ENCODE peak calls at places on chromosomes 11 and 22, in nine cellular contexts. R is ovary, D is Peyer's patch, K is K562, X is testis, A is adrenal gland, I is sigmoid colon, S is heart left ventricle, O is uterus. B is an unnamed sample.

GRCh38 chr22:35072939-35073338 is 7.0 kb downstream of the ISX start:
- DNase-seq in X (no peak), R (no peak), S (no peak), D (no peak), K (no peak), A (no peak), O (no peak), I (peak; percentile 73), B (no peak)

GRCh38 chr22:50477923-50478322 is 3.1 kb upstream of the SBF1 start:
- DNase-seq in O (no peak), I (no peak), D (no peak), A (no peak), K (no peak), X (no peak), S (no peak), R (no peak), B (no peak)

GRCh38 chr22:42180349-42180842 is 49.8 kb upstream of the CYP2D6 start:
- DNase-seq in K (peak; percentile 70), O (peak; percentile 78), S (no peak), I (peak; percentile 93), D (peak; percentile 28), R (peak; percentile 63), X (peak; percentile 70), A (peak; percentile 60), B (no peak)

GRCh38 chr11:35919244-35919643 is 24.6 kb upstream of the LDLRAD3 start:
- DNase-seq in O (no peak), D (no peak), R (no peak), S (no peak), A (no peak), K (no peak), I (no peak), X (no peak), B (no peak)

GRCh38 chr22:17734197-17734596 is 40.1 kb downstream of the BID start:
- DNase-seq in D (no peak), K (no peak), A (no peak), O (no peak), R (no peak), X (no peak), S (no peak), I (no peak), B (no peak)

GRCh38 chr11:61718046-61718531 is 34.3 kb upstream of the MYRF start:
- DNase-seq in S (no peak), K (no peak), I (no peak), D (no peak), A (no peak), O (no peak), X (no peak), R (no peak), B (no peak)

GRCh38 chr11:61141601-61142028 is 19.6 kb downstream of the VPS37C start:
- DNase-seq in A (peak; percentile 16), O (no peak), S (no peak), X (no peak), R (peak; percentile 62), I (peak; percentile 66), D (peak; percentile 39), K (peak; percentile 57), B (no peak)

GRCh38 chr11:57699813-57700212 is 12.2 kb downstream of the MED19 start:
- DNase-seq in D (no peak), S (no peak), K (no peak), I (no peak), R (no peak), X (no peak), O (no peak), A (no peak), B (no peak)

GRCh38 chr11:34512810-34513673 is 552 bp downstream of the ELF5 start:
- DNase-seq in O (no peak), X (peak; percentile 72), R (no peak), A (peak; percentile 50), K (peak; percentile 76), S (no peak), I (no peak), D (peak; percentile 36), B (no peak)

GRCh38 chr11:76735218-76735480 is 48.0 kb upstream of the TSKU start:
- DNase-seq in R (no peak), D (no peak), S (no peak), X (peak; percentile 46), A (no peak), O (no peak), K (no peak), I (no peak), B (no peak)

GRCh38 chr11:93330446-93330984 is at the start of gene DEUP1:
- DNase-seq in D (no peak), A (peak; percentile 69), R (peak; percentile 56), I (peak; percentile 56), O (peak; percentile 30), X (peak; percentile 51), S (peak; percentile 70), K (peak; percentile 75), B (no peak)

GRCh38 chr22:40180403-40180802 is 2.7 kb downstream of the TNRC6B start:
- DNase-seq in A (no peak), S (no peak), X (no peak), K (no peak), R (no peak), O (no peak), D (no peak), I (no peak), B (no peak)

GRCh38 chr11:86798988-86799387 is 1.4 kb upstream of the PRSS23 start:
- DNase-seq in D (no peak), S (no peak), X (no peak), O (peak; percentile 38), K (no peak), A (no peak), R (no peak), I (no peak), B (no peak)

GRCh38 chr11:13685461-13686108 is 17.1 kb downstream of the FAR1 start:
- DNase-seq in K (no peak), S (no peak), R (no peak), D (no peak), A (no peak), X (no peak), O (no peak), I (no peak), B (no peak)

GRCh38 chr22:42742940-42743339 is 22.3 kb upstream of the A4GALT start:
- DNase-seq in K (peak; percentile 75), A (no peak), R (no peak), X (peak; percentile 77), O (peak; percentile 56), S (peak; percentile 73), I (peak; percentile 75), D (no peak), B (no peak)

GRCh38 chr11:36167729-36168128 is 121.5 kb downstream of the COMMD9 start:
- DNase-seq in X (no peak), I (no peak), D (no peak), S (no peak), O (no peak), K (no peak), R (no peak), A (no peak), B (no peak)

GRCh38 chr11:122093731-122094130 is 22.3 kb downstream of the BLID start:
- DNase-seq in R (no peak), X (no peak), S (no peak), A (no peak), D (no peak), K (no peak), O (no peak), I (no peak), B (no peak)

DNA sequence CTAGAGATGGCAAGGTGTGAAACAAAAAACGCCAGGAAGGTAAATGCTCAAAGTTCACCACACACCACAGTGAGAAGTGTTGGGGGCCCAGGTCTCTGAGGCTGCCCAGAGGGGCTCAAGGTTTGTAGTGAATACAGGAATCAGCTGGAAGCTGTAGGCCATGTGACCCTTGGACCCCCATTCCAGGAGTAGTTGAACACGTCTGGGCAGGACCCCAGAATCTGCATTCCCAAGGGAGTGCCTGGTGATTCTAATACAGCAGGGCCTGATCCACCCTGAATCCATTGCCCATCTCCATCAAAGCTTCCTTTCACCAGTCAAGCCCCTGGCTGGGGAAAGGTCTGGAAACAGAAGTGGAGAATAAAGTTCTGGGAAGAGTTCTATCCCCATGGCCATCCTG is 70.8 kb upstream of the B3GAT1 start:
- DNase-seq in O (no peak), A (no peak), S (no peak), I (no peak), X (no peak), D (no peak), K (no peak), R (no peak), B (no peak)
- H3K9me3 ChIP-seq in O (no peaks in the 10 kb centered on the region), A (no peaks in the 10 kb centered on the region), S (no peaks in the 10 kb centered on the region), I (no peaks in the 10 kb centered on the region), X (no peaks in the 10 kb centered on the region), D (no peaks in the 10 kb centered on the region), K (no peaks in the 10 kb centered on the region), R (no peaks in the 10 kb centered on the region), B (no peaks in the 10 kb centered on the region)

DNA sequence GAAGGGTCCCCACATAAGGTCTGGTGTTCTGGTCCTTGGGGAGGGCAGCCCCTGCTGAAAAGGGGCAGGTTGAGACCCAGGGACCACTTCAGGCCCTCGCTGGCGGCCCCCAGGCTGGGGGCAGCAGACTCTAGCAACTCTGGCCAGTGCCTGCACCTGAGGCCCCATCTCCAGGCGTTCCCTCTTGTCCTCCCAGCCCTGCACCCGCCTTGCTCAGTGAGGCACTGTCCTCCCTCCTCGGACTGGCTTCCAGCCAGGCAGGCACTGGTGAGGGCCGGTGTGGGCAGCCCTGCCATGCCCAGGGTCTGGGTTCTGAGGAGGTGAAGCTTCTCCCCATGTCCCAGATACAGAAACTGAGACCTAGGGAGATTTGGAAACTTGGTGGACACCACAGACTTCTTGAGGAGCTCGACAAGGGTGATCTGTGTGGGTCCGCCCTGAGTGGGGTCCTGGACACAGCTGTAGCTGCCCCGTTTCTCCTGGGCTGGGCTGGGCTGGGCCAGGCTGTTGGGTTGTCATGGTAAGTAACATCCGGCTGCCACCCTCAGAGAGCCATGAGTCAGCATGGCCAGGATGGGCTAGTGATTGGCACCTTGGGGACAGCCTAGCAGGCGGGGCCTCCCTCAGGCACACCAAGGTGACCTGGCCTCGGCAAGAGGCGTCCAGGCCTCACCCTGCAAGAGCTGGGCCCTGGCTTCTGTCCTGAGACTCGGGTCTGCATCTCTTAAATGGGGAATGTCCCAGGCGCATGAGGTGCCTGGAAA is 11.1 kb upstream of the PHLDA2 start:
- DNase-seq in R (no peak), A (peak; percentile 69), X (no peak), K (no peak), D (no peak), I (peak; percentile 66), O (peak; percentile 25), S (peak; percentile 71), B (no peak)
- TF ChIP-seq POLR2A in R (no peak), A (no peak), X (no peak), K (no peak), D (peak; percentile 35), I (no peak), O (no peak), S (no peak), B (no peak)

GRCh38 chr11:99197477-99197876 is 176.7 kb downstream of the CNTN5 start:
- DNase-seq in X (no peak), K (no peak), D (no peak), O (no peak), A (no peak), R (no peak), S (no peak), I (no peak), B (no peak)
- H3K27ac ChIP-seq in X (no peak overlapping the region), K (no peak overlapping the region), D (no peak overlapping the region), O (no peak overlapping the region), A (no peak overlapping the region), R (no peak overlapping the region), S (no peak overlapping the region), I (no peak overlapping the region), B (no peak overlapping the region)

DNA sequence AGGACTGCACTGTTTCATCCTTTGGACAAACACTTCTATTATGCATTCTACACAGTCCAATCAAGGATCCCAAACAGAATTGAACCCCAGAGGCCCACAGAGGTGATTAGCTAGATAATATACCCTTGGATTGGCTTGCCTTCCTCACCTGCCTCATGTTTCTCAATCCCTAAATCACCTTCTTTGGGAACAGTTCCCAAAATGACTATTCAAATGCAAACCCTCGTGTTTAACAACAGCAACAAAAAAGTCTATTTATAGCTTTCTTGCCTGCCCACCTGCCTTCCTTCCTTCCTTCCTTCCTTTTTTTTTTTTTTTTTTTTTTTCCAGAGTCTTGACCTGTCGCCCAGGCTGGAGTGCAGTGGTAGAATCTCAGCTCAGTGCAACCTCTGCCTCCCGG is 180.0 kb downstream of the CNTN5 start:
- DNase-seq in A (no peak), X (no peak), S (no peak), O (no peak), D (no peak), K (no peak), I (no peak), R (no peak), B (no peak)
- H3K9me3 ChIP-seq in A (no peaks in the 10 kb centered on the region), X (no peaks in the 10 kb centered on the region), S (no peaks in the 10 kb centered on the region), O (no peaks in the 10 kb centered on the region), D (no peaks in the 10 kb centered on the region), K (no peaks in the 10 kb centered on the region), I (no peaks in the 10 kb centered on the region), R (no peaks in the 10 kb centered on the region), B (no peaks in the 10 kb centered on the region)